ENCODE peak calls at places on chromosomes 11 and 22, in five cellular contexts. A, Q, K, U and D are unnamed samples.
A peak's percentile ranks its signal among the peaks of the same experiment; 100 is the strongest.

GRCh38 chr11:30919389-30920172 is 333.4 kb upstream of the MPPED2 start:
- DNase-seq in A (no peak), Q (no peak), K (no peak), U (no peak), D (no peak)

GRCh38 chr11:34904421-34904950 is 11.7 kb downstream of the APIP start:
- DNase-seq in A (no peak), Q (no peak), K (no peak), U (no peak), D (no peak)

GRCh38 chr11:12087075-12087775 is 23.2 kb upstream of the MICAL2 start:
- DNase-seq in A (no peak), Q (no peak), K (no peak), U (no peak), D (no peak)

GRCh38 chr11:83933008-83933407 is 646.8 kb upstream of the CCDC90B start:
- DNase-seq in A (peak; percentile 52), Q (no peak), K (no peak), U (no peak), D (no peak)

GRCh38 chr11:33900159-33900855 is 8.4 kb upstream of the LMO2 start:
- DNase-seq in A (no peak), Q (no peak), K (no peak), U (no peak), D (no peak)

GRCh38 chr22:29387921-29388758 is at the start of gene AP1B1:
- DNase-seq in A (peak; percentile 98), Q (peak; percentile 69), K (peak; percentile 90), U (peak; percentile 96), D (peak; percentile 100)

GRCh38 chr22:49667236-49667635 is 160.4 kb downstream of the BRD1 start:
- DNase-seq in A (no peak), Q (no peak), K (no peak), U (no peak), D (no peak)

GRCh38 chr11:76459846-76460245 is 15.0 kb downstream of the EMSY start:
- DNase-seq in A (no peak), Q (no peak), K (no peak), U (no peak), D (no peak)

GRCh38 chr22:19522190-19522880 is 1.9 kb downstream of the CLDN5 start:
- DNase-seq in A (peak; percentile 50), Q (no peak), K (no peak), U (no peak), D (no peak)

GRCh38 chr11:94769897-94770296 is 1.7 kb downstream of the AMOTL1 start:
- DNase-seq in A (no peak), Q (no peak), K (no peak), U (no peak), D (no peak)

GRCh38 chr11:122042981-122043380 is 73.0 kb downstream of the BLID start:
- DNase-seq in A (no peak), Q (no peak), K (no peak), U (no peak), D (no peak)

GRCh38 chr11:134727204-134727603 is 315.2 kb upstream of the B3GAT1 start:
- DNase-seq in A (no peak), Q (no peak), K (no peak), U (peak; percentile 38), D (peak; percentile 30)

GRCh38 chr11:77096591-77097019 is 6.0 kb upstream of the OMP start:
- DNase-seq in A (no peak), Q (no peak), K (no peak), U (no peak), D (no peak)

GRCh38 chr11:123183391-123184099 is 11.5 kb downstream of the CLMP start:
- DNase-seq in A (no peak), Q (no peak), K (no peak), U (no peak), D (no peak)

GRCh38 chr11:15159085-15159484 is 44.4 kb downstream of the INSC start:
- DNase-seq in A (peak; percentile 27), Q (no peak), K (no peak), U (peak; percentile 14), D (peak; percentile 51)

GRCh38 chr22:26322179-26322905 is 106.7 kb upstream of the ASPHD2 start:
- DNase-seq in A (no peak), Q (no peak), K (no peak), U (no peak), D (no peak)

GRCh38 chr22:30867746-30868662 is 100.6 kb downstream of the MORC2 start:
- DNase-seq in A (peak; percentile 45), Q (no peak), K (no peak), U (no peak), D (no peak)

GRCh38 chr11:69052343-69053168 is 3.8 kb downstream of the TPCN2 start:
- DNase-seq in A (no peak), Q (no peak), K (no peak), U (no peak), D (no peak)

GRCh38 chr22:24200616-24201212 is 19.4 kb downstream of the SUSD2 start:
- DNase-seq in A (peak; percentile 6), Q (no peak), K (peak; percentile 86), U (no peak), D (no peak)

GRCh38 chr11:35330924-35331323 is 88.4 kb downstream of the SLC1A2 start:
- DNase-seq in A (no peak), Q (no peak), K (no peak), U (no peak), D (no peak)

GRCh38 chr22:45231293-45231692 is 9.4 kb downstream of the KIAA0930 start:
- DNase-seq in A (no peak), Q (no peak), K (no peak), U (no peak), D (no peak)

GRCh38 chr11:28606930-28607329 is 498.7 kb downstream of the METTL15 start:
- DNase-seq in A (no peak), Q (no peak), K (no peak), U (no peak), D (peak; percentile 8)

GRCh38 chr22:33350961-33351360 is 292.8 kb upstream of the SYN3 start:
- DNase-seq in A (no peak), Q (no peak), K (no peak), U (no peak), D (no peak)

GRCh38 chr11:118789501-118790356 is 1.2 kb downstream of the DDX6 start:
- DNase-seq in A (no peak), Q (peak; percentile 19), K (no peak), U (peak; percentile 38), D (no peak)

GRCh38 chr22:36277482-36278291 is 24.8 kb downstream of the APOL1 start:
- DNase-seq in A (peak; percentile 84), Q (no peak), K (peak; percentile 61), U (peak; percentile 67), D (peak; percentile 80)

GRCh38 chr22:22661275-22661674 is 16.9 kb downstream of the GGTLC2 start:
- DNase-seq in A (no peak), Q (no peak), K (no peak), U (no peak), D (no peak)

GRCh38 chr11:47433991-47434786 is 8.0 kb upstream of the PSMC3 start:
- DNase-seq in A (no peak), Q (no peak), K (no peak), U (no peak), D (no peak)

GRCh38 chr11:78525720-78526119 is 48.9 kb downstream of the NARS2 start:
- DNase-seq in A (no peak), Q (no peak), K (no peak), U (no peak), D (no peak)

GRCh38 chr11:75267171-75267970 is 26.8 kb downstream of the TPBGL start:
- DNase-seq in A (no peak), Q (no peak), K (no peak), U (peak; percentile 67), D (no peak)

GRCh38 chr22:37023743-37024338 is 4.3 kb downstream of the MPST start:
- DNase-seq in A (no peak), Q (no peak), K (peak; percentile 64), U (no peak), D (no peak)

GRCh38 chr22:40401532-40401931 is 31.1 kb downstream of the SGSM3 start:
- DNase-seq in A (no peak), Q (no peak), K (no peak), U (no peak), D (no peak)

GRCh38 chr11:22508691-22509090 is 116.9 kb downstream of the FANCF start:
- DNase-seq in A (no peak), Q (no peak), K (no peak), U (no peak), D (no peak)

GRCh38 chr22:42256930-42257329 is 13.5 kb downstream of the TCF20 start:
- DNase-seq in A (no peak), Q (no peak), K (no peak), U (no peak), D (no peak)
- TF ChIP-seq FOXM1 in A (no peak), Q (no peak), K (no peak), U (no peak), D (no peak)

GRCh38 chr11:116731097-116731761 is 41.6 kb downstream of the BUD13 start:
- DNase-seq in A (peak; percentile 84), Q (no peak), K (peak; percentile 5), U (no peak), D (no peak)

GRCh38 chr11:116731821-116732739 is 40.7 kb downstream of the BUD13 start:
- DNase-seq in A (no peak), Q (no peak), K (no peak), U (no peak), D (no peak)

GRCh38 chr11:116729501-116730240 is 43.1 kb downstream of the BUD13 start:
- DNase-seq in A (no peak), Q (no peak), K (no peak), U (no peak), D (no peak)

GRCh38 chr11:116730241-116730561 is 42.6 kb downstream of the BUD13 start:
- DNase-seq in A (no peak), Q (no peak), K (no peak), U (no peak), D (no peak)

GRCh38 chr11:116730568-116730967 is 42.2 kb downstream of the BUD13 start:
- DNase-seq in A (no peak), Q (no peak), K (no peak), U (no peak), D (no peak)
- TF ChIP-seq FOXM1 in A (no peak), Q (no peak), K (no peak), U (no peak), D (no peak)

GRCh38 chr11:107695446-107695845 is 16.4 kb downstream of the SLN start:
- DNase-seq in A (no peak), Q (no peak), K (no peak), U (no peak), D (no peak)

GRCh38 chr11:107683807-107684206 is 28.0 kb downstream of the SLN start:
- DNase-seq in A (peak; percentile 24), Q (no peak), K (no peak), U (peak; percentile 17), D (peak; percentile 53)

GRCh38 chr11:107688322-107688918 is 23.4 kb downstream of the SLN start:
- DNase-seq in A (no peak), Q (no peak), K (peak; percentile 4), U (peak; percentile 15), D (no peak)

GRCh38 chr11:107691003-107691402 is 20.9 kb downstream of the SLN start:
- DNase-seq in A (no peak), Q (no peak), K (no peak), U (no peak), D (no peak)

GRCh38 chr11:107689317-107690202 is 22.3 kb downstream of the SLN start:
- DNase-seq in A (peak; percentile 62), Q (no peak), K (peak; percentile 57), U (peak; percentile 60), D (peak; percentile 67)
- TF ChIP-seq FOXM1 in A (no peak), Q (no peak), K (no peak), U (no peak), D (no peak)

GRCh38 chr22:28053871-28054621 is 135.0 kb upstream of the PITPNB start:
- DNase-seq in A (no peak), Q (no peak), K (no peak), U (no peak), D (no peak)
- TF ChIP-seq FOXM1 in A (no peak), Q (no peak), K (no peak), U (no peak), D (no peak)